ENCODE peak calls at places on chromosomes 13 and 19, in seven cellular contexts. One of them, this sample, is unnamed. For H3K4me1, the result is how much of the 10 kb centered on the place peaks cover.

GRCh38 chr13:98374750-98375149 is 197.7 kb upstream of the RNF113B start:
- DNase-seq in GM23248: no peak
- DNase-seq in fibroblast of lung: no peak
- DNase-seq in cardiac muscle cell: no peak
- DNase-seq in CD8-positive, alpha-beta memory T cell: no peak
- DNase-seq in GM23338: no peak
- DNase-seq in tibial artery: no peak
- DNase-seq in this sample: no peak

GRCh38 chr13:44646044-44646443 is 69.9 kb upstream of the TSC22D1 start:
- DNase-seq in fibroblast of lung: no peak
- DNase-seq in tibial artery: no peak
- DNase-seq in GM23248: no peak
- DNase-seq in GM23338: no peak
- DNase-seq in CD8-positive, alpha-beta memory T cell: no peak
- DNase-seq in cardiac muscle cell: no peak
- DNase-seq in this sample: no peak

GRCh38 chr13:100063333-100063732 is 25.6 kb upstream of the PCCA start:
- DNase-seq in fibroblast of lung: peak
- DNase-seq in cardiac muscle cell: no peak
- DNase-seq in GM23338: no peak
- DNase-seq in CD8-positive, alpha-beta memory T cell: no peak
- DNase-seq in GM23248: peak
- DNase-seq in tibial artery: no peak
- DNase-seq in this sample: no peak

GRCh38 chr19:51398096-51398704 is 7.8 kb upstream of the C19orf84 start:
- DNase-seq in cardiac muscle cell: peak
- DNase-seq in fibroblast of lung: peak
- DNase-seq in CD8-positive, alpha-beta memory T cell: no peak
- DNase-seq in GM23338: peak
- DNase-seq in GM23248: peak
- DNase-seq in tibial artery: no peak
- DNase-seq in this sample: no peak

GRCh38 chr19:32287086-32287485 is 58.3 kb upstream of the ZNF507 start:
- DNase-seq in cardiac muscle cell: no peak
- DNase-seq in CD8-positive, alpha-beta memory T cell: no peak
- DNase-seq in GM23248: no peak
- DNase-seq in fibroblast of lung: no peak
- DNase-seq in tibial artery: no peak
- DNase-seq in GM23338: no peak
- DNase-seq in this sample: no peak

GRCh38 chr13:66534561-66534960 is 695.6 kb downstream of the PCDH9 start:
- DNase-seq in cardiac muscle cell: no peak
- DNase-seq in CD8-positive, alpha-beta memory T cell: no peak
- DNase-seq in GM23248: no peak
- DNase-seq in tibial artery: no peak
- DNase-seq in fibroblast of lung: peak
- DNase-seq in GM23338: no peak
- DNase-seq in this sample: no peak

GRCh38 chr19:17337675-17338439 is 504 bp downstream of the GTPBP3 start:
- DNase-seq in GM23338: peak
- DNase-seq in CD8-positive, alpha-beta memory T cell: peak
- DNase-seq in tibial artery: no peak
- DNase-seq in cardiac muscle cell: peak
- DNase-seq in fibroblast of lung: no peak
- DNase-seq in GM23248: peak
- DNase-seq in this sample: no peak

GRCh38 chr19:12786149-12786870 is 5.0 kb upstream of the JUNB start:
- DNase-seq in fibroblast of lung: no peak
- DNase-seq in GM23338: no peak
- DNase-seq in GM23248: no peak
- DNase-seq in cardiac muscle cell: no peak
- DNase-seq in CD8-positive, alpha-beta memory T cell: no peak
- DNase-seq in tibial artery: peak
- DNase-seq in this sample: no peak

GRCh38 chr13:42148538-42148937 is 100.1 kb downstream of the DGKH start:
- DNase-seq in fibroblast of lung: no peak
- DNase-seq in GM23338: no peak
- DNase-seq in tibial artery: no peak
- DNase-seq in cardiac muscle cell: no peak
- DNase-seq in GM23248: no peak
- DNase-seq in CD8-positive, alpha-beta memory T cell: no peak
- DNase-seq in this sample: no peak

GRCh38 chr19:32287811-32288227 is 57.6 kb upstream of the ZNF507 start:
- DNase-seq in fibroblast of lung: peak
- DNase-seq in tibial artery: peak
- DNase-seq in GM23338: peak
- DNase-seq in GM23248: peak
- DNase-seq in cardiac muscle cell: peak
- DNase-seq in CD8-positive, alpha-beta memory T cell: no peak
- DNase-seq in this sample: peak

DNA sequence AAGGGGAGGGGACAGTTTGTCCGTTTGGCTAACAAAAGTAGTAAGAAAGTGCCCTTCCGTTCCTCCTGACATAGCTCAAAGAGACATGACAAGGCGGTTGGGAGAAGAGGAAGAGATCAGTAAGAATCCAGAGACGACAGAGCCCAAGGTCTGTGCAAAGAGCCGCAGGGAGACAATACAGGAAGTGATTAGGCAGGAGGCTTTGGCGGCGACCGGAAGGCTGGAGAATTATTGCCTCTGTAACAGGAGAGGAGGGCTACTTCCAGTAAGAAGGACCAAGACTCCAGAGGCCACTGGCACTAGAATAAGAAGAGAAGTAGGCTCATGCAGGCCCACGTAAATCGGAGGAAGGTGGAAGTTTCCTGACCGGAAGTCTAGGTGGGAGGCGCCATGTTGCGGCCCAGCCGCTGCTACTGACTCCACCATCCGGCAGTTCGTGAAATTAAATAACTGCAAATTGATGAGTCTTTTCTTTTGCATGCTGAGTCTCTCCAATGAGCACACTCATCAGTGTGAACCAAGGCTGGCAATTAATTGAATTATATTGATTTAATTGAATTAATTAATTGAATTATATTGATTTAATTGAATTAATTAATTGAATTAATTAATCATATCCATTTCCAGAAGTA is 9.9 kb downstream of the RFX2 start:
- DNase-seq in CD8-positive, alpha-beta memory T cell: no peak
- DNase-seq in cardiac muscle cell: no peak
- DNase-seq in GM23338: peak
- DNase-seq in GM23248: no peak
- DNase-seq in tibial artery: no peak
- DNase-seq in fibroblast of lung: no peak
- DNase-seq in this sample: no peak
- H3K4me3 ChIP-seq in CD8-positive, alpha-beta memory T cell: peak
- H3K4me3 ChIP-seq in cardiac muscle cell: no peak
- H3K4me3 ChIP-seq in GM23338: no peak
- H3K4me3 ChIP-seq in GM23248: no peak
- H3K4me3 ChIP-seq in tibial artery: peak
- H3K4me3 ChIP-seq in fibroblast of lung: no peak
- H3K4me3 ChIP-seq in this sample: no peak

DNA sequence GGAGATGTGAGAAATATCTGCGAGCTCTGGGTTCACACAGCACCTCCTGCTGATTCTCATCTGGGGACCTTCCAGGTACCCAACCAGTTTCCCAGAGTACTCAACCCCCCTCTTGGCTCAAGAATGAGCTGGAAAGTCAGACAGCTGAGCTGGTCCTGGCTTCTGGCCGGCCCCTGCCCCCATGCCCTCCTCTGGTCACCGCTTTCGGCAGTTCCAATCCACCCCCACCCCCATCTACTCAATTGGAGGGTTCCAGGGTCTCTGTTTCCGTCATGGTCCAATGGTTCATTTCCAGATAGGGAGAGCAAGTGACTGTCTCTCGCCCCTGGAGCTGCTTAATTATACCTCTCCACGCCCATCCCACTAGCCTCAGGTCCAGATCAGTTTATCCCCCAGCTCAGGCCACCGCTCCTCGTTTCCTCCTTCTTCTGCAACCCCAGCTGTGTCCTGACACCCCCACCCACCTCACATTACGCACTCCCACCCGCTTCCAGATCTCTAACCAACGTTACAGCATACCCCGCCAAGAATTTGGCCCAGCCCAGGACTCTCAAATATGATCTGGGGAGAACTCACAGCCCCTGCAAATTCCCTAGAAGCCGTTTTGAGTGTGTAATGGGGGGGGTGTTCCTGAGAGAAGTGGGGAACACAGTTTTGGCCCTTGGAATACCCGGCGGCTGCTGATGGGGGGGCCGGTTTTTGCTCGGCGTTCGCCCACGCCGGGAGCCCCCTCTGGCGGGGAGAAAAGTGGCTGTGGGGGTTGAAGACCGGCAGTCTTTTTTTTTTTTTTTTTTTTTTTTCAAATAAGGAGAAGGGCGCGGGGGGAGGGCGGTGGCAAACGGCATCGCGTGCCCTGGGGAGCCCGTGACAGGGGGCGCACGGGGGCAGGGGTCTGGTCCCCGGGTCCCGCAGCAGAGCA is 1.8 kb upstream of the PDE4A start:
- DNase-seq in GM23248: peak
- DNase-seq in GM23338: peak
- DNase-seq in CD8-positive, alpha-beta memory T cell: no peak
- DNase-seq in cardiac muscle cell: peak
- DNase-seq in fibroblast of lung: no peak
- DNase-seq in tibial artery: no peak
- DNase-seq in this sample: no peak
- H3K4me1 ChIP-seq in GM23248: under half
- H3K4me1 ChIP-seq in GM23338: under half
- H3K4me1 ChIP-seq in CD8-positive, alpha-beta memory T cell: half or more
- H3K4me1 ChIP-seq in cardiac muscle cell: under half
- H3K4me1 ChIP-seq in fibroblast of lung: under half
- H3K4me1 ChIP-seq in tibial artery: under half
- H3K4me1 ChIP-seq in this sample: under half

GRCh38 chr19:39307233-39307821 is 11.1 kb downstream of the IFNL1 start:
- DNase-seq in tibial artery: no peak
- DNase-seq in cardiac muscle cell: peak
- DNase-seq in GM23248: peak
- DNase-seq in CD8-positive, alpha-beta memory T cell: no peak
- DNase-seq in GM23338: peak
- DNase-seq in fibroblast of lung: no peak
- DNase-seq in this sample: no peak
- H3K27ac ChIP-seq in tibial artery: no peak
- H3K27ac ChIP-seq in cardiac muscle cell: peak
- H3K27ac ChIP-seq in GM23248: no peak
- H3K27ac ChIP-seq in CD8-positive, alpha-beta memory T cell: no peak
- H3K27ac ChIP-seq in GM23338: no peak
- H3K27ac ChIP-seq in fibroblast of lung: no peak
- H3K27ac ChIP-seq in this sample: no peak

GRCh38 chr13:34156841-34157365 is 339.0 kb downstream of the RFC3 start:
- DNase-seq in CD8-positive, alpha-beta memory T cell: no peak
- DNase-seq in GM23338: no peak
- DNase-seq in tibial artery: peak
- DNase-seq in fibroblast of lung: peak
- DNase-seq in GM23248: peak
- DNase-seq in cardiac muscle cell: no peak
- DNase-seq in this sample: peak
- H3K4me3 ChIP-seq in CD8-positive, alpha-beta memory T cell: no peak
- H3K4me3 ChIP-seq in GM23338: no peak
- H3K4me3 ChIP-seq in tibial artery: no peak
- H3K4me3 ChIP-seq in fibroblast of lung: no peak
- H3K4me3 ChIP-seq in GM23248: peak
- H3K4me3 ChIP-seq in cardiac muscle cell: no peak
- H3K4me3 ChIP-seq in this sample: no peak

This sample was measured in tibial nerve.